ENCODE peak calls at places on chromosomes 16 and 17, in seven cellular contexts. R is fibroblast of lung, B is foreskin fibroblast, A is neural progenitor cell, V is HFF-Myc, Q is tibial artery, E is AG04450. W is an unnamed sample.

GRCh38 chr17:61351745-61352407 is 47.8 kb upstream of the TBX2 start:
- DNase-seq in B (peak), Q (no peak), R (no peak), V (no peak), A (no peak), E (no peak), W (no peak)

GRCh38 chr16:28549301-28549899 is 4.3 kb upstream of the SGF29 start:
- DNase-seq in Q (no peak), R (peak), A (no peak), B (peak), V (no peak), E (no peak), W (no peak)

GRCh38 chr17:56648341-56648740 is 54.8 kb downstream of the NOG start:
- DNase-seq in R (no peak), Q (no peak), V (no peak), A (no peak), B (no peak), E (no peak), W (no peak)

GRCh38 chr16:30399435-30400186 is 4.4 kb downstream of the ZNF48 start:
- DNase-seq in E (no peak), B (no peak), A (no peak), Q (no peak), R (no peak), V (no peak), W (no peak)

GRCh38 chr16:78102865-78103264 is 3.4 kb downstream of the WWOX start:
- DNase-seq in B (no peak), A (no peak), Q (no peak), V (no peak), R (no peak), E (no peak), W (no peak)

GRCh38 chr16:68021490-68021889 is 1.5 kb downstream of the DDX28 start:
- DNase-seq in B (no peak), A (no peak), Q (no peak), E (no peak), R (no peak), V (no peak), W (no peak)

GRCh38 chr16:34802848-34803599 is 1343.6 kb downstream of the TP53TG3F start:
- DNase-seq in B (no peak), E (no peak), Q (no peak), V (no peak), A (no peak), R (no peak), W (no peak)

GRCh38 chr16:23595246-23595950 is 718 bp downstream of the NDUFAB1 start:
- DNase-seq in Q (no peak), B (no peak), R (no peak), A (no peak), V (no peak), E (no peak), W (peak)

GRCh38 chr17:57506253-57506911 is 238.7 kb downstream of the CCDC182 start:
- DNase-seq in A (no peak), E (no peak), R (no peak), B (no peak), Q (no peak), V (no peak), W (no peak)

GRCh38 chr17:18280239-18280638 is 19.8 kb downstream of the MIEF2 start:
- DNase-seq in B (no peak), Q (no peak), V (no peak), A (no peak), R (no peak), E (no peak), W (no peak)

GRCh38 chr17:35607239-35607817 is 20.2 kb downstream of the AP2B1 start:
- DNase-seq in R (no peak), V (no peak), Q (no peak), B (no peak), A (no peak), E (no peak), W (no peak)

GRCh38 chr16:59698341-59698979 is 964.3 kb upstream of the GOT2 start:
- DNase-seq in R (peak), B (peak), A (no peak), E (no peak), V (peak), Q (no peak), W (no peak)

GRCh38 chr16:50530277-50531236 is 17.6 kb upstream of the NKD1 start:
- DNase-seq in V (no peak), E (no peak), Q (no peak), A (no peak), B (no peak), R (no peak), W (no peak)

GRCh38 chr17:67672592-67672991 is 45.1 kb upstream of the NOL11 start:
- DNase-seq in E (no peak), V (no peak), A (no peak), R (no peak), Q (no peak), B (no peak), W (no peak)

GRCh38 chr16:67846320-67847063 is at the start of gene NUTF2:
- DNase-seq in A (peak), E (peak), R (peak), V (peak), B (peak), Q (peak), W (peak)

GRCh38 chr17:73493212-73493814 is 150.9 kb downstream of the SDK2 start:
- DNase-seq in V (no peak), B (no peak), R (peak), Q (no peak), E (no peak), A (no peak), W (no peak)

GRCh38 chr16:85767569-85767968 is 16.7 kb upstream of the C16orf74 start:
- DNase-seq in Q (no peak), R (peak), A (no peak), E (peak), V (no peak), B (peak), W (no peak)

GRCh38 chr16:2713523-2713922 is 6.5 kb downstream of the PRSS27 start:
- DNase-seq in E (no peak), A (no peak), V (no peak), B (no peak), R (no peak), Q (peak), W (no peak)

GRCh38 chr16:15450624-15451023 is 16.2 kb downstream of the BMERB1 start:
- DNase-seq in E (no peak), B (no peak), R (no peak), Q (peak), V (no peak), A (no peak), W (no peak)

GRCh38 chr16:27223226-27223610 is 19.9 kb downstream of the KDM8 start:
- DNase-seq in E (no peak), R (no peak), V (no peak), B (no peak), Q (no peak), A (no peak), W (no peak)
- TF ChIP-seq CTCF in E (no peak), R (no peak), V (no peak), B (peak), Q (no peak), A (no peak), W (peak)

GRCh38 chr17:10477701-10478100 is 8.3 kb upstream of the MYH4 start:
- DNase-seq in B (no peak), V (no peak), Q (no peak), A (no peak), E (no peak), R (no peak), W (no peak)

DNA sequence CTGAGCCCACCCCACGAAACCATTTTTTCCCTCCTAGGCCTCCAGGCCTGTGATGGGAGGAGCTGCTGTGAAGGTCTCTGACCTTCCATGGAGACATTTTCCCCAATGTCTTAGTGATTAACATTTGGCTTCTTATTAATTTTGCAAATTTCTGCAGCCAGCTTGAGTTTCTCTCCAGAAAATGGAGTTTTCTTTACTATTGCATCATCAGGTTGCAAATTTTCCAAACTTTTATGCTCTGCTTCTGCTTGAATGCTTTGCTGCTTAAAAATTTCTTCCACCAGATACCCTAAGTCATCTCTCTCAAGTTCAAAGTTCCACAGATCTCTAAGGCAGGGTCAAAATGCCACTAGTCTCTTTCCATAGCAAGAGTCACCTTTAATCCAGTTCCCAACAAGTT is 12.9 kb upstream of the MYH4 start:
- DNase-seq in B (no peak), Q (no peak), E (no peak), V (no peak), A (no peak), R (no peak), W (no peak)
- TF ChIP-seq CTCF in B (no peak), Q (no peak), E (no peak), V (no peak), A (no peak), R (no peak), W (no peak)

GRCh38 chr16:4682616-4683254 is 10.6 kb upstream of the NUDT16L1 start:
- DNase-seq in V (no peak), E (no peak), R (peak), A (peak), B (peak), Q (no peak), W (peak)
- TF ChIP-seq CTCF in V (peak), E (peak), R (peak), A (peak), B (peak), Q (no peak), W (peak)

GRCh38 chr17:76527430-76528111 is 9.9 kb downstream of the CYGB start:
- DNase-seq in A (peak), R (peak), B (peak), Q (no peak), V (no peak), E (no peak), W (no peak)
- TF ChIP-seq CTCF in A (no peak), R (peak), B (no peak), Q (no peak), V (peak), E (peak), W (no peak)

GRCh38 chr17:20010886-20011402 is 1.8 kb downstream of the SPECC1 start:
- DNase-seq in V (no peak), R (no peak), A (no peak), E (no peak), Q (no peak), B (no peak), W (no peak)

GRCh38 chr17:20008242-20009051 is 712 bp upstream of the SPECC1 start:
- DNase-seq in V (no peak), A (peak), B (peak), R (peak), Q (peak), E (no peak), W (peak)

GRCh38 chr17:20009052-20009301 is 182 bp upstream of the SPECC1 start:
- DNase-seq in A (no peak), B (peak), V (no peak), E (no peak), R (no peak), Q (no peak), W (no peak)

GRCh38 chr17:20009302-20010098 is at the start of gene SPECC1:
- DNase-seq in A (peak), Q (peak), R (peak), E (no peak), B (no peak), V (no peak), W (peak)

GRCh38 chr17:20010099-20010863 is 1.1 kb downstream of the SPECC1 start:
- DNase-seq in V (no peak), E (peak), A (peak), B (peak), Q (peak), R (peak), W (peak)
- TF ChIP-seq CTCF in V (peak), E (peak), A (peak), B (peak), Q (peak), R (peak), W (no peak)

DNA sequence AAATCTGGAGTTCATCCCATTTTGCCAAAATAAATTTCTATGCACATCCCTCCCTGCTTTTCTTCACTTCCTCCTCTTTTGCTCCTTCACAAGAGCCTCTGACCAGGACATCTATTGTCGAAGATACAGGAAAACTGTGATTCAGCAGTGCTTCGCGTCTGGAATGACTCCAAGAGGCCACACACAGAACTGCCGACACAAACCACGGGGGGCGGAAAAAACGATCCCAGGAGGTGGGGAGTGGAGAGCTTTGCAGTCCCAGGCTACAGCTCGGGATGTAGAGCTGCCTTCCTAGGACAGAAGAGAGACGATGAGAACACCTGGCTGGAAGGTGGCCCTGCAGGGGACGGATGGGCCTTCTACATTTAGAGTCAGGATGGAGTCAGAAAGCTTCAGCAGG is 102.8 kb downstream of the XYLT1 start:
- DNase-seq in R (peak), E (no peak), B (no peak), V (no peak), Q (no peak), A (peak), W (peak)
- TF ChIP-seq CTCF in R (no peak), E (peak), B (no peak), V (no peak), Q (no peak), A (peak), W (no peak)

DNA sequence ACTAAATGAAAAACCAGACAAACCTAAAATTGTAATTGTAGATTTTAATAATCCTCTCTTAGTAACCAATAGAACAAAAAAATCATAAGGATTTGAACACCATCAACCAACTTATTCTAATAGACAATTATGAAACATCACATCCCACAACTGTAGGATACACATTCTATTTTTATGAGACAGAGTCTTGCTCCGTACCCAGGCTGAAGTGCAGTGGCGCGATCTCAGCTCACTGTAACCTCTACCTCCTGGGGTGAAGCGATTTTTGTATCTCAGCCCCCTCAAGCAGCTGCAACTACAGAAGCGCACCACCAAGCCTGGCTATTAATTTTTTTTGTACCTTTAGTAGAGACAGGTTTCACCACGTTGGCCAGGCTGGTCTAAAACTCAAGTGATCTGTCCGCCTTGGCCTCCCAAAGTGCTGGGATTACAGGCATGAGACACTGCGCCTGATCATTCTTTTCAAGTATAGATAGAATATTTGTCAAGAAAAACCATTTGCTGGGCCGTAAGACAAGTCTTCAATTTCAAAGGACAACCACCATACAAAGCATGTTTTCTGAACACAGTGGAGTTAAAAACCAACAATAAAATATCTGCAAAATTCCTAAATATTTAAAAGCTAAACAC is 49.8 kb downstream of the CREBBP start:
- DNase-seq in A (no peak), R (no peak), V (no peak), E (no peak), B (no peak), Q (no peak), W (no peak)
- TF ChIP-seq CTCF in A (no peak), R (no peak), V (no peak), E (no peak), B (no peak), Q (no peak), W (no peak)

DNA sequence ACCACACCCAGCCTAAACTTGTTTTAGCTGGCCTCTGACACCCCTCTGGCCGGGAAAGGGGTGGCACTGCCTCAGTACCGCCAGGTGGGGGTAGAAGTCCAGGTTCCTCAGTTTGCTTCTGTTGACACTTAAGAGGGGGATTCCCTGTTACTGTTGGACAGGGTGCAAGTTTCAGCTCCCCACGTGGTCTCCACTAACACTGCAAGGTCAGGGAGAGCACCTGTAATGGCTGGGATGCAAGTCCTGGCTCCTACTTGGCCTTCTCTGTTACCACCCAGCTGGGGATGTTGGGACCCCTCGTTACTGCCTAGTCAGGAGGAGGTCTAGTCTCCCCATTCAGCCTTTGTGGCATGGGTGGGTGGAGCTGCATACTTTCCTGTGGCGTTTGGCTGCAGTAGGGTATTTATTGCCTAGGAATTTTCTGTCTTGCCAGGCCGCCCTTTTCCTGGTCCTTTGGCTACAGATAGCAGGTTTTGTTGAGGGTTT is 10.6 kb upstream of the MFAP4 start:
- DNase-seq in R (no peak), V (no peak), B (no peak), E (no peak), Q (no peak), A (peak), W (no peak)
- TF ChIP-seq CTCF in R (no peak), V (no peak), B (no peak), E (no peak), Q (no peak), A (peak), W (no peak)

DNA sequence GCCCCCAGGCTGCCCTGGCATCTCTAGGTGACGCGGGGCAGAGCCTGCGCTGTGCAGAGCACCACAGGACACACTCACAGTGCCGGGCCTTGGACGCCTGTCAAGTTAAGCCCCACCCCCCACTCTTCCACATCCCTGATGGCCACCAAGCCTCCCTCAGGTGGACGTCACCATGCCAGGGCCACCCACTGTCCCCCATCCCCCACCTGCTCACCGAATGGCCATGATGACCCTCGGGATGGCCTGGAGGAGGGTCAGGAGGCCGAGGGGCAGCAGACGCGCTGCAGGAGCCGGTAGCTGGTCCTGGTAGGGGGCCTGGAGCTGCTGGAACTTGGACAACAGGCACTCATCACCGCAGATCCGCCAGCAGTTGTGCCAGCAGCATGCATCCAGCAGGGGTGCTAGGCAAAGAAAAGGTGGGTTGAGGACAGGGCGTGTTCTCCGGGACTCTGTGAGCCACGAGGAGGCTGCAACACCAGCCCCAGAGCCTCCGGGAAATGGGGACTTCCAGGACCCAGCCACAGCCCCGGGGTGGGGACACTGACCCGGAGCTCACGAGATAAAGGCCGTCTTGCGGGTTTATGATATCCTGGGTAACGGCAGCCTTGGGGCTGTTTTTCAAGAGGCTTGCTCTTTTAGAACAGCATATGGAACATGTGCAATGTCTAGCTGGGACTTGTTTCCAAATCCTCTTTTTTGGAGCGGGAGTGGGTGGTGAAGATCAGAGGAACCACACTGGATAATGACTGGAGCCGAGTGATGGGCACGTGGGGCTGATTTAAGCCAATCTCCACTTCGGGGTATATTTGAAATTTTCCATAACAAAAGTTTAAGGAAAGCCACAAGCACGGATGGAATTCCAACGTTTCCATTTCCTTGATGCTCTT is 11.4 kb downstream of the C16orf95 start:
- DNase-seq in E (peak), B (peak), R (no peak), V (peak), A (peak), Q (no peak), W (no peak)
- TF ChIP-seq CTCF in E (peak), B (peak), R (no peak), V (peak), A (peak), Q (no peak), W (no peak)